ENCODE peak calls at places on chromosomes 7 and 10, in five cellular contexts. G is ovary, D is testis, V is thyroid gland, E is sigmoid colon. I is an unnamed sample.

GRCh38 chr7:50533849-50534248 is 31.4 kb downstream of the DDC start:
- DNase-seq in G (no peak), D (no peak), V (no peak), E (no peak), I (no peak)

GRCh38 chr7:73864981-73865711 is 4.2 kb downstream of the TMEM270 start:
- DNase-seq in G (no peak), D (no peak), V (no peak), E (no peak), I (no peak)

GRCh38 chr10:97721871-97722780 is 8.6 kb downstream of the MARVELD1 start:
- DNase-seq in G (no peak), D (no peak), V (no peak), E (no peak), I (no peak)

GRCh38 chr7:137848095-137848494 is 1.3 kb upstream of the DGKI start:
- DNase-seq in G (no peak), D (no peak), V (peak; percentile 79), E (no peak), I (no peak)

GRCh38 chr10:79219276-79219957 is 127.9 kb upstream of the PPIF start:
- DNase-seq in G (peak; percentile 56), D (no peak), V (no peak), E (peak; percentile 88), I (no peak)

GRCh38 chr7:28077616-28078015 is 103.0 kb downstream of the JAZF1 start:
- DNase-seq in G (no peak), D (no peak), V (no peak), E (no peak), I (no peak)

GRCh38 chr10:123997486-123998196 is 95.8 kb downstream of the CHST15 start:
- DNase-seq in G (no peak), D (no peak), V (no peak), E (peak; percentile 75), I (no peak)

GRCh38 chr7:134514663-134515062 is 12.7 kb upstream of the AKR1B10 start:
- DNase-seq in G (no peak), D (peak; percentile 33), V (no peak), E (no peak), I (no peak)

GRCh38 chr10:110670335-110670734 is 26.2 kb downstream of the RBM20 start:
- DNase-seq in G (no peak), D (no peak), V (no peak), E (no peak), I (no peak)

GRCh38 chr10:26292058-26292457 is 75.5 kb downstream of the GAD2 start:
- DNase-seq in G (no peak), D (no peak), V (no peak), E (no peak), I (no peak)

GRCh38 chr10:128511284-128511683 is 385.1 kb upstream of the MKI67 start:
- DNase-seq in G (no peak), D (no peak), V (no peak), E (no peak), I (no peak)

GRCh38 chr7:38382627-38383026 is 109.2 kb upstream of the TARP start:
- DNase-seq in G (no peak), D (peak; percentile 38), V (peak; percentile 27), E (no peak), I (no peak)

GRCh38 chr10:77836299-77836820 is 90.2 kb downstream of the DLG5 start:
- DNase-seq in G (no peak), D (peak; percentile 68), V (peak; percentile 45), E (no peak), I (peak; percentile 64)

GRCh38 chr7:92631830-92632487 is 41.8 kb upstream of the FAM133B start:
- DNase-seq in G (no peak), D (no peak), V (no peak), E (no peak), I (no peak)

GRCh38 chr10:12443026-12443425 is 93.7 kb downstream of the CAMK1D start:
- DNase-seq in G (no peak), D (no peak), V (no peak), E (no peak), I (no peak)

GRCh38 chr10:20891338-20891714 is 5.8 kb downstream of the NEBL start:
- DNase-seq in G (no peak), D (no peak), V (no peak), E (no peak), I (no peak)

GRCh38 chr10:101511938-101512337 is 76.1 kb downstream of the POLL start:
- DNase-seq in G (no peak), D (no peak), V (no peak), E (no peak), I (no peak)

GRCh38 chr7:28093617-28094232 is 86.9 kb downstream of the JAZF1 start:
- DNase-seq in G (peak; percentile 51), D (peak; percentile 94), V (peak; percentile 71), E (peak; percentile 93), I (peak; percentile 5)

GRCh38 chr10:132643709-132644543 is 106.3 kb downstream of the INPP5A start:
- DNase-seq in G (no peak), D (no peak), V (no peak), E (peak; percentile 62), I (no peak)

GRCh38 chr10:121608669-121609190 is 10.5 kb upstream of the FGFR2 start:
- DNase-seq in G (peak; percentile 55), D (peak; percentile 58), V (peak; percentile 61), E (peak; percentile 71), I (no peak)

GRCh38 chr7:129959480-129960332 is 6.9 kb upstream of the UBE2H start:
- DNase-seq in G (no peak), D (no peak), V (no peak), E (peak; percentile 13), I (no peak)

GRCh38 chr7:92835851-92836488 is 403 bp downstream of the CDK6 start:
- DNase-seq in G (peak; percentile 9), D (peak; percentile 17), V (peak; percentile 29), E (peak; percentile 65), I (peak; percentile 38)

GRCh38 chr10:132463333-132464255 is 66.6 kb downstream of the PWWP2B start:
- DNase-seq in G (no peak), D (no peak), V (no peak), E (no peak), I (no peak)

GRCh38 chr10:130233426-130233825 is 97.2 kb downstream of the GLRX3 start:
- DNase-seq in G (no peak), D (no peak), V (no peak), E (peak; percentile 7), I (no peak)

GRCh38 chr7:50262916-50263690 is 41.4 kb upstream of the IKZF1 start:
- DNase-seq in G (no peak), D (no peak), V (no peak), E (no peak), I (no peak)

GRCh38 chr7:135277161-135277560 is 43.5 kb downstream of the STRA8 start:
- DNase-seq in G (no peak), D (no peak), V (no peak), E (no peak), I (no peak)

GRCh38 chr7:158685727-158686126 is 18.9 kb downstream of the NCAPG2 start:
- DNase-seq in G (no peak), D (no peak), V (no peak), E (no peak), I (no peak)

GRCh38 chr7:158694650-158695049 is 10.0 kb downstream of the NCAPG2 start:
- DNase-seq in G (no peak), D (no peak), V (no peak), E (no peak), I (no peak)

GRCh38 chr7:158687406-158687805 is 17.2 kb downstream of the NCAPG2 start:
- DNase-seq in G (no peak), D (no peak), V (no peak), E (no peak), I (no peak)

GRCh38 chr7:158684329-158684728 is 20.3 kb downstream of the NCAPG2 start:
- DNase-seq in G (no peak), D (no peak), V (no peak), E (no peak), I (no peak)

GRCh38 chr7:158689500-158689899 is 15.1 kb downstream of the NCAPG2 start:
- DNase-seq in G (no peak), D (no peak), V (no peak), E (no peak), I (no peak)
- H3K36me3 ChIP-seq in G (no peaks in the 10 kb centered on the region), D (no peaks in the 10 kb centered on the region), V (no peaks in the 10 kb centered on the region), E (no peaks in the 10 kb centered on the region), I (no peaks in the 10 kb centered on the region)

GRCh38 chr10:125048101-125048864 is 106.4 kb downstream of the ZRANB1 start:
- DNase-seq in G (peak; percentile 87), D (peak; percentile 92), V (peak; percentile 90), E (peak; percentile 94), I (peak; percentile 53)
- H3K4me1 ChIP-seq in G (peaks cover 28% of the 10 kb centered on the region), D (peaks cover 50% of the 10 kb centered on the region), V (peaks cover 59% of the 10 kb centered on the region), E (peaks cover 58% of the 10 kb centered on the region), I (no peaks in the 10 kb centered on the region)

GRCh38 chr7:44654255-44654791 is 47.9 kb downstream of the OGDH start:
- DNase-seq in G (no peak), D (no peak), V (no peak), E (no peak), I (no peak)

GRCh38 chr7:44661233-44661632 is 54.8 kb downstream of the OGDH start:
- DNase-seq in G (no peak), D (no peak), V (no peak), E (no peak), I (no peak)

GRCh38 chr7:44655341-44655740 is 48.9 kb downstream of the OGDH start:
- DNase-seq in G (no peak), D (no peak), V (peak; percentile 25), E (no peak), I (no peak)

GRCh38 chr7:44664756-44665461 is 58.5 kb downstream of the OGDH start:
- DNase-seq in G (no peak), D (no peak), V (no peak), E (no peak), I (no peak)

DNA sequence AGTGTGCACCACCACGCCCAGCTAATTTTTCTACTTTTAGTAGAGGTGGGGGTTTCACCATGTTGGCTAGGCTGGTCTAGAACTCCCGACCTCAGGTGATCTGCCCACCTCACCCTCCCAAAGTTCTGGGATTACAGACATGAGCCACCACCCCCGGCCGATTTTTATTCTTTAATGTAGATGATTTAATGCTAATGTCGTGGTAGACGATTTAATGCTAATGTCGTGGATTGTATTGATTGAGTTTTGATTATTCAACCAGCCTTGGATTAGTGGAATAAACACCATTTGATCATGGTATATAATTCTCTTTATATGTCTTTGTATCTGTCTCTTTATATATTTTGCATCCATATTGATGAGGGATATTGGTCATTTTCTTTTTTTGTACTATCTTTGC is 52.6 kb downstream of the OGDH start:
- DNase-seq in G (no peak), D (no peak), V (no peak), E (no peak), I (no peak)
- H3K36me3 ChIP-seq in G (no peaks in the 10 kb centered on the region), D (no peaks in the 10 kb centered on the region), V (no peaks in the 10 kb centered on the region), E (peaks cover 7% of the 10 kb centered on the region), I (peaks cover 30% of the 10 kb centered on the region)

DNA sequence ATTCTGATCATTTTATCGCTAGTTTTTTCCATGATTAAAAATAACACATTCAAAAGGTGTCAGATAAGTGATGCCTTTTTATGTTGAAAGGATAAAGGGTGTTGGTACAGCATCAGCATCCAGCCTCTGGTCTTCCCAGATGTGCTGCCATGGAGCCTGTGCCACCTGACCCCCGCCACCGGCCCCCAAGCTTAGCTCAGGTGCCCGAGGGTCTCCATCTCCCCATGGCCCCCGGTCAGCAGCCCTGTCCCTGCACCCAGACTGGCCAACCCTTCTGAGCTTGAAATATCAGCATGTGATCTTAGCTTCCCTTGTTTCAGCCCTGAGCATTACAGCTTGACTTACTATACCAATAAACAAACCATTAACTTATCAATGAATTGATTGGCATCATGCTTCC is 24.6 kb downstream of the PFKP start:
- DNase-seq in G (no peak), D (no peak), V (no peak), E (no peak), I (no peak)
- H3K4me1 ChIP-seq in G (peaks cover 6% of the 10 kb centered on the region), D (peaks cover 4% of the 10 kb centered on the region), V (peaks cover 17% of the 10 kb centered on the region), E (peaks cover 47% of the 10 kb centered on the region), I (peaks cover 21% of the 10 kb centered on the region)

GRCh38 chr7:6425948-6426347 is 21.8 kb downstream of the DAGLB start:
- DNase-seq in G (no peak), D (no peak), V (no peak), E (no peak), I (no peak)
- H3K36me3 ChIP-seq in G (no peaks in the 10 kb centered on the region), D (no peaks in the 10 kb centered on the region), V (peaks cover 30% of the 10 kb centered on the region), E (peaks cover 16% of the 10 kb centered on the region), I (peaks cover 5% of the 10 kb centered on the region)